ENCODE peak calls at places on chromosomes 13 and 19, in four cellular contexts. P is vagina, H is transverse colon, S is heart right ventricle. Q is an unnamed sample. For H3K9me3, the result is how much of the 10 kb centered on the place peaks cover.

GRCh38 chr19:48489608-48490216 is 20.5 kb downstream of the CYTH2 start:
- DNase-seq in P (no peak), H (peak), S (peak), Q (peak)

GRCh38 chr13:19838726-19839342 is 24.6 kb downstream of the ZMYM5 start:
- DNase-seq in P (no peak), H (no peak), S (no peak), Q (no peak)

GRCh38 chr13:44920013-44920412 is 69.3 kb downstream of the NUFIP1 start:
- DNase-seq in P (peak), H (no peak), S (no peak), Q (no peak)

GRCh38 chr13:52779028-52779612 is 39.5 kb upstream of the CNMD start:
- DNase-seq in P (no peak), H (no peak), S (no peak), Q (no peak)

GRCh38 chr13:41505209-41505835 is 48.0 kb downstream of the RGCC start:
- DNase-seq in P (no peak), H (no peak), S (no peak), Q (peak)

GRCh38 chr19:40627486-40628279 is 26.5 kb downstream of the LTBP4 start:
- DNase-seq in P (no peak), H (no peak), S (no peak), Q (no peak)

GRCh38 chr13:86906458-86906857 is 764.7 kb upstream of the SLITRK5 start:
- DNase-seq in P (no peak), H (no peak), S (no peak), Q (no peak)

GRCh38 chr19:2983351-2984195 is 6.2 kb downstream of the TLE6 start:
- DNase-seq in P (no peak), H (peak), S (peak), Q (peak)

GRCh38 chr13:93715866-93716265 is 489.3 kb downstream of the GPC6 start:
- DNase-seq in P (no peak), H (no peak), S (no peak), Q (peak)

GRCh38 chr19:13727798-13728197 is 36.5 kb upstream of the MRI1 start:
- DNase-seq in P (no peak), H (no peak), S (peak), Q (no peak)

GRCh38 chr19:1360818-1361461 is 22.8 kb upstream of the NDUFS7 start:
- DNase-seq in P (no peak), H (peak), S (peak), Q (peak)

GRCh38 chr19:43525836-43526771 is 897 bp downstream of the ETHE1 start:
- DNase-seq in P (no peak), H (peak), S (no peak), Q (no peak)

GRCh38 chr13:108227651-108228272 is 9.6 kb downstream of the ABHD13 start:
- DNase-seq in P (no peak), H (no peak), S (peak), Q (no peak)

GRCh38 chr19:4375620-4376228 is 24.6 kb downstream of the SH3GL1 start:
- DNase-seq in P (no peak), H (peak), S (no peak), Q (peak)

GRCh38 chr13:19927117-19927734 is 31.3 kb upstream of the ZMYM2 start:
- DNase-seq in P (no peak), H (no peak), S (no peak), Q (no peak)

GRCh38 chr13:79393564-79394249 is 12.3 kb downstream of the RBM26 start:
- DNase-seq in P (no peak), H (peak), S (no peak), Q (no peak)

GRCh38 chr19:1299822-1300221 is 14.1 kb downstream of the EFNA2 start:
- DNase-seq in P (no peak), H (no peak), S (no peak), Q (no peak)

GRCh38 chr13:20408181-20408580 is 117.5 kb downstream of the CRYL1 start:
- DNase-seq in P (peak), H (no peak), S (no peak), Q (no peak)

GRCh38 chr13:73336789-73337188 is 278.0 kb downstream of the KLF5 start:
- DNase-seq in P (no peak), H (no peak), S (no peak), Q (no peak)

GRCh38 chr19:10544242-10544752 is 593 bp downstream of the ATG4D start:
- DNase-seq in P (no peak), H (peak), S (peak), Q (peak)

GRCh38 chr13:101552286-101552685 is 99.8 kb downstream of the ITGBL1 start:
- DNase-seq in P (no peak), H (no peak), S (no peak), Q (no peak)

GRCh38 chr13:46339035-46339666 is 47.9 kb downstream of the RUBCNL start:
- DNase-seq in P (peak), H (peak), S (peak), Q (peak)

GRCh38 chr13:31116224-31116623 is 45.5 kb downstream of the HSPH1 start:
- DNase-seq in P (peak), H (no peak), S (no peak), Q (no peak)

GRCh38 chr19:52585604-52586003 is 15.5 kb downstream of the ZNF701 start:
- DNase-seq in P (no peak), H (no peak), S (no peak), Q (no peak)

GRCh38 chr13:31930901-31931522 is 100.6 kb upstream of the FRY start:
- DNase-seq in P (no peak), H (no peak), S (no peak), Q (no peak)

GRCh38 chr19:56115490-56115889 is 5.6 kb downstream of the ZNF787 start:
- DNase-seq in P (no peak), H (no peak), S (no peak), Q (no peak)

GRCh38 chr19:51124729-51125128 is at the start of gene SIGLEC9:
- DNase-seq in P (no peak), H (peak), S (peak), Q (no peak)

GRCh38 chr19:48637948-48638830 is 1.0 kb upstream of the DBP start:
- DNase-seq in P (peak), H (peak), S (peak), Q (peak)

GRCh38 chr13:30052127-30052526 is 201.7 kb upstream of the UBL3 start:
- DNase-seq in P (no peak), H (no peak), S (no peak), Q (no peak)

GRCh38 chr13:29835280-29836061 is 14.9 kb downstream of the UBL3 start:
- DNase-seq in P (no peak), H (no peak), S (no peak), Q (no peak)

GRCh38 chr19:23312515-23312914 is 62.3 kb upstream of the ZNF724 start:
- DNase-seq in P (no peak), H (no peak), S (no peak), Q (no peak)
- H3K9me3 ChIP-seq in P (under half), H (under half), S (under half), Q (under half)

DNA sequence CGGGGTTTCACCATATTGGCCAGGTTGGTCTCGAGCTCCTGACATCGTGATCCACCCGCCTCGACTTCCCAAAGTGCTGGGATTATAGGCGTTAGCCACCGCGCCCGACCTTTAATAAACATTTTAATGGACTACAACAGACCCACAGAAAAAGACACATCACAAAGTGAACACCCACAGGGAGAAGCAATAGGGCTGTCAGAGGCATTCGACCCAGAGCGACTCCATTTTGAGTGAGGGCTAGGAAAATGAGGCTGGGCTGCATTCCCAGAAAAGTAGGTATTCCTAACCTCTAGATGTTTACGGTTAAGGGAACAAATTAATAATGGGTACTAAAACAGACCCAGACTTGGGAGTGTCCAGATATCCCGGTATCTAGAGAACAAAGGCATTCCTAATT is 1.0 kb upstream of the ZNF8 start:
- DNase-seq in P (no peak), H (no peak), S (no peak), Q (no peak)
- H3K9me3 ChIP-seq in P (under half), H (under half), S (under half), Q (under half)

DNA sequence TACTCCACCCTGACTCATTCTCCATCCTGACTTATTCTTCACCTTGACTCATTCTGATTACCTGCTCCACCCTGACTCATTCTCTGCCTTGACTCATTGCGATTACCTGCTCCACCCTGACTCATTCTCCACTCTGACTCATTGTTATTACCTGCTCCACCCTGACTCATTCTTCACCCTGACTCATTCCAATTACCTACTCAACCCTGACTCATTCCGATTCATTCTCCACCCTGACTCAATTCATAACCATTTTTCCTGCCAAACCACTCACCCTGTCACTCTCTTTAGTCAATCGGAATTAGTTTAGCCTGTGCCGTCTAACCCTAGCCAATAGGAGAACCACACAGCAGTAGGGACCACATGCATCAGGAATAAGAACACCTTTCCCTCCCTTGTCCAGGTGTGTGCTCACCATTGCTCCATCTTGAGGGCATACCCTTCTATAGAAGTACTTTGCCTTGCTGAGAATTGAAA is 1227.4 kb upstream of the PCDH20 start:
- DNase-seq in P (no peak), H (no peak), S (no peak), Q (peak)
- H3K9me3 ChIP-seq in P (under half), H (under half), S (under half), Q (under half)

GRCh38 chr13:107111248-107111647 is 543.3 kb upstream of the ARGLU1 start:
- DNase-seq in P (no peak), H (no peak), S (no peak), Q (no peak)
- H3K9me3 ChIP-seq in P (under half), H (under half), S (under half), Q (under half)

DNA sequence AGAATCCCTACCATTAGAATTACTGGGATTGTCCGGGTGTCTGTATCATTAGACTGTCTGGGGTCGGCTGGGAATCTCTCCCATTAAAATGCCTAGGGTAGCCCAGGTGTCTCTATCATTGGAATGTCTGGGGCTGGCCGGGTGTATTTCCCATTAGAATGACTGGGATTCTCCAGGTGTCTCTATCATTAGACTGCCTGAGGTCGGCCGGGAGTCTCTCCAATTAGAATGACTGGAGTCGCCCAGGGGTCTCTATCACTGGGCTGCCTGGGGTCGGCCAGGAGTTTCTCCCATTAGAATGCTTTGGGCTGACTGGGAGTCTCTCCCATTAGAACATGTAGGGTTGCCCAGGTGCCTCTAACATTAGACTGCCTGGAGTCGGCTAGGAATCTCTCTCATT is 1560.7 kb downstream of the UQCRFS1 start:
- DNase-seq in P (peak), H (no peak), S (no peak), Q (no peak)
- H3K9me3 ChIP-seq in P (under half), H (under half), S (under half), Q (under half)

Q was measured in MG63.